ENCODE peak calls at places on chromosome 4, in four cellular contexts. V is WTC11, M is SK-N-SH, R is K562. I is an unnamed sample.

GRCh38 chr4:104491826-104492771 is 2.6 kb downstream of the CXXC4 start:
- DNase-seq in V (peak), M (peak), R (no peak), I (peak)

GRCh38 chr4:38565271-38566199 is 98.5 kb upstream of the KLF3 start:
- DNase-seq in V (no peak), M (no peak), R (peak), I (no peak)

GRCh38 chr4:41839945-41840854 is 91.7 kb upstream of the PHOX2B start:
- DNase-seq in V (no peak), M (no peak), R (no peak), I (no peak)

GRCh38 chr4:89214308-89214707 is 93.3 kb downstream of the GPRIN3 start:
- DNase-seq in V (no peak), M (no peak), R (no peak), I (no peak)

GRCh38 chr4:25065451-25065850 is 34.7 kb upstream of the LGI2 start:
- DNase-seq in V (no peak), M (no peak), R (no peak), I (no peak)

GRCh38 chr4:76690091-76690905 is 207.6 kb downstream of the SOWAHB start:
- DNase-seq in V (no peak), M (peak), R (no peak), I (no peak)

GRCh38 chr4:168637872-168638756 is 141.3 kb downstream of the PALLD start:
- DNase-seq in V (no peak), M (no peak), R (no peak), I (no peak)

GRCh38 chr4:153438916-153439756 is 27.0 kb upstream of the TMEM131L start:
- DNase-seq in V (no peak), M (no peak), R (no peak), I (no peak)

DNA sequence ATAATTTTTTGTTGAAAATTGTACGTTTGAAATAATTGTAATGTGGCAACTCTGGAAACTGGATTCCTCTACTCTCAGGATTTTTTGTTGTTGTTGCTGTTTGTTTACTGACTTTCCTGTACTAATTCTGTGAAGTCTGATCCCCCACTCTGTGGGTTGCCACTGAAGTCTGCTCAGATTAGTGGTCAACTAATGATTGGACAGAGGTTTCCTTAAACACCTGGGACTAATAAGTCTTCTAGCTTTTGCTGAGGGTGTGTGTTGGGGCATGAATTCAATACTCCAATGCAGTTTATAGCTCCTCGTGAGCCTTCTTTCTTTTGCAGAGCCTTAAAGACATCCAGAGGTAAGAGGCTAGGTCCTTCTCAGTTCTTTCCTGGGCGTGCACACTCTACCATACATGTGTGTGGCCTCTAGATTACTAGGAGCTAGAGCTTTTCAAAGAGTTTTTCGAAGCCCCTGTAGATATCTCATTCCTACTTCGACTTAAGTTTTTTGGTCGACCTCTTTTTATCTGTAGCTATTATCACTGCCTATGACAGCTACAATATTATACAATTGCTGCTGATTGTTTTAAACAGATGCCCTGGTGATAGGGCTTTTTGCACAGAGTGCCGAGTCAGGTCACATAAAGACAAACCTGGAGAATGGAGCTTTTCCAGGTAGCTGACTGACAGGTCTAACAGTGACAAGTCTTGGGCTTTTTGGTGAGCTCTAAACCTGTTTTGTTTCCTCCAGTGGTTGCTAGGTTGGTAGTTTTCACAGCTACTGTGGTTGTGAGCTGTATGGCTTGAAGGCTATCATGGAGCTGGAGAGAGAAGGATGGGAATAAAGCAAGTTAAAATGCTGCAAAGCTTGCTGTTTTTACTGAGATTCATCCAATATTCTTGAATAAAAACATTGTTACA is 34.0 kb downstream of the BMP2K start:
- DNase-seq in V (no peak), M (no peak), R (peak), I (no peak)
- TF ChIP-seq TEAD4 in V (no peak), M (no peak), R (no peak), I (no peak)

GRCh38 chr4:6229095-6229494 is 28.7 kb upstream of the JAKMIP1 start:
- DNase-seq in V (no peak), M (peak), R (no peak), I (no peak)

GRCh38 chr4:6228158-6229067 is 28.1 kb upstream of the JAKMIP1 start:
- DNase-seq in V (no peak), M (peak), R (no peak), I (no peak)

GRCh38 chr4:6226506-6226905 is 26.2 kb upstream of the JAKMIP1 start:
- DNase-seq in V (no peak), M (no peak), R (no peak), I (no peak)

GRCh38 chr4:6225469-6225868 is 25.1 kb upstream of the JAKMIP1 start:
- DNase-seq in V (peak), M (no peak), R (peak), I (peak)

GRCh38 chr4:6227412-6228157 is 27.2 kb upstream of the JAKMIP1 start:
- DNase-seq in V (no peak), M (no peak), R (no peak), I (peak)
- TF ChIP-seq TEAD4 in V (no peak), M (no peak), R (no peak), I (no peak)

GRCh38 chr4:150240011-150240410 is 161.8 kb downstream of the DCLK2 start:
- DNase-seq in V (no peak), M (no peak), R (no peak), I (no peak)

GRCh38 chr4:150244600-150244999 is 166.4 kb downstream of the DCLK2 start:
- DNase-seq in V (no peak), M (no peak), R (no peak), I (no peak)

GRCh38 chr4:150243932-150244331 is 165.7 kb downstream of the DCLK2 start:
- DNase-seq in V (no peak), M (no peak), R (no peak), I (no peak)

GRCh38 chr4:150238591-150238990 is 160.3 kb downstream of the DCLK2 start:
- DNase-seq in V (no peak), M (no peak), R (no peak), I (no peak)

GRCh38 chr4:150242820-150243458 is 164.7 kb downstream of the DCLK2 start:
- DNase-seq in V (peak), M (peak), R (peak), I (no peak)
- TF ChIP-seq TEAD4 in V (no peak), M (no peak), R (no peak), I (no peak)

GRCh38 chr4:10180927-10181744 is 64.5 kb upstream of the WDR1 start:
- DNase-seq in V (no peak), M (no peak), R (peak), I (no peak)
- TF ChIP-seq TEAD4 in V (no peak), M (no peak), R (no peak), I (no peak)

DNA sequence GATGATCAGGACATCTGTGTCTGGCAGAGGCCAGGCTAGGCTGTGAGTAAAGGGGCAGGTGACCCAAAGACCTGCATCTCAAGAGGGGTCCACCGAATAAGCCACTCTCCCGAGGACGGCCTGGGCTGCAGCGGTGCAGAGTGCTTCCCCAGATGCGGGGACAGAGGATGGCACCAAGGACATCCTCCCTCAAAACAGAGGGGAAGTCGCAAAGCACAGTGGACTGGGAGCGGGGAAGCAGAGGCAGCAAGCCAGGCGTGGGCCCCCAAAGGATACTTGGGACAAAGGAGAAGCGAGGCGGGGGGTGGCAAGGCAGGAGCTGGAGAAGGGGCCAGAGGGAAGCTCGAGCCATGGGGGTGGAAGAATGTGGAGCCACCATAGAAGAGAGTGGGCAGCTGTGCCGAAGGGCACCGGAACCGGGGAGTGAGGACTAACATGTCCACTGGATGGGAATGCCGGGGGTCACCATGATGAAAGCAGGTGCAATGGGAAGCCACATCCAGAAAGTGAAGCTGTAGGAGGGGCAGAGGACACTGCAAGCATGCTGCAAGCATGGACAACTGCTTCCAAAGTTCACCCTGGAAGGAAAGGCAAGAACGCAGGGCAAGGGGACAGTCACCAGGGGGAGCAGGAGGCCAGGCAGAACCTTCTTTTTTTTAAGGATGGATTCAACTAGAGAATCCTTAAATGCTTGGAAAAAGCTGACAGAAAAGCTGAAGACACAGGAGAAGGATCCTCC is 169.6 kb downstream of the AFAP1 start:
- DNase-seq in V (peak), M (peak), R (no peak), I (peak)
- TF ChIP-seq TEAD4 in V (no peak), M (no peak), R (no peak), I (no peak)

GRCh38 chr4:73917081-73917501 is 47.9 kb downstream of the CXCL1 start:
- DNase-seq in V (no peak), M (no peak), R (no peak), I (no peak)
- TF ChIP-seq TEAD4 in V (no peak), M (no peak), R (no peak), I (no peak)

GRCh38 chr4:1212546-1213335 is 36.2 kb downstream of the CTBP1 start:
- DNase-seq in V (no peak), M (no peak), R (no peak), I (no peak)
- TF ChIP-seq TEAD4 in V (no peak), M (no peak), R (no peak), I (no peak)

GRCh38 chr4:178202422-178202821 is 760.2 kb upstream of the AGA start:
- DNase-seq in V (no peak), M (no peak), R (no peak), I (no peak)

GRCh38 chr4:178196751-178197150 is 754.5 kb upstream of the AGA start:
- DNase-seq in V (no peak), M (no peak), R (no peak), I (no peak)

GRCh38 chr4:178198691-178199090 is 756.5 kb upstream of the AGA start:
- DNase-seq in V (no peak), M (no peak), R (no peak), I (no peak)
- TF ChIP-seq TEAD4 in V (no peak), M (no peak), R (no peak), I (no peak)

I was measured in H1.